ENCODE peak calls at places on chromosomes 16 and 17, in eight cellular contexts. One of them, this sample, is unnamed.
A peak's percentile ranks its signal among the peaks of the same experiment; 100 is the strongest.

GRCh38 chr16:74698220-74698619 is 2.4 kb downstream of the MLKL start:
- DNase-seq in dorsolateral prefrontal cortex: no peak
- DNase-seq in RWPE1: peak; percentile 24
- DNase-seq in activated CD4-positive, CD25-positive, alpha-beta regulatory T cell: no peak
- DNase-seq in naive thymus-derived CD4-positive, alpha-beta T cell: no peak
- DNase-seq in GM19239: no peak
- DNase-seq in H9: no peak
- DNase-seq in A549: no peak
- DNase-seq in this sample: peak; percentile 29

GRCh38 chr16:75105306-75106061 is 11.1 kb downstream of the LDHD start:
- DNase-seq in dorsolateral prefrontal cortex: no peak
- DNase-seq in RWPE1: no peak
- DNase-seq in activated CD4-positive, CD25-positive, alpha-beta regulatory T cell: no peak
- DNase-seq in naive thymus-derived CD4-positive, alpha-beta T cell: no peak
- DNase-seq in GM19239: no peak
- DNase-seq in H9: peak; percentile 24
- DNase-seq in A549: no peak
- DNase-seq in this sample: no peak

GRCh38 chr17:2263183-2263954 is 40.2 kb downstream of the SMG6 start:
- DNase-seq in dorsolateral prefrontal cortex: no peak
- DNase-seq in RWPE1: no peak
- DNase-seq in activated CD4-positive, CD25-positive, alpha-beta regulatory T cell: no peak
- DNase-seq in naive thymus-derived CD4-positive, alpha-beta T cell: peak; percentile 65
- DNase-seq in GM19239: no peak
- DNase-seq in H9: no peak
- DNase-seq in A549: no peak
- DNase-seq in this sample: no peak

GRCh38 chr16:23182675-23183485 is at the start of gene SCNN1G:
- DNase-seq in dorsolateral prefrontal cortex: no peak
- DNase-seq in RWPE1: peak; percentile 10
- DNase-seq in activated CD4-positive, CD25-positive, alpha-beta regulatory T cell: no peak
- DNase-seq in naive thymus-derived CD4-positive, alpha-beta T cell: no peak
- DNase-seq in GM19239: peak; percentile 20
- DNase-seq in H9: peak; percentile 42
- DNase-seq in A549: no peak
- DNase-seq in this sample: no peak

GRCh38 chr16:49513040-49513439 is 139.4 kb downstream of the C16orf78 start:
- DNase-seq in dorsolateral prefrontal cortex: no peak
- DNase-seq in RWPE1: no peak
- DNase-seq in activated CD4-positive, CD25-positive, alpha-beta regulatory T cell: no peak
- DNase-seq in naive thymus-derived CD4-positive, alpha-beta T cell: no peak
- DNase-seq in GM19239: peak; percentile 23
- DNase-seq in H9: peak; percentile 64
- DNase-seq in A549: peak; percentile 23
- DNase-seq in this sample: no peak

GRCh38 chr16:80300876-80301275 is 239.9 kb upstream of the DYNLRB2 start:
- DNase-seq in dorsolateral prefrontal cortex: no peak
- DNase-seq in RWPE1: no peak
- DNase-seq in activated CD4-positive, CD25-positive, alpha-beta regulatory T cell: no peak
- DNase-seq in naive thymus-derived CD4-positive, alpha-beta T cell: no peak
- DNase-seq in GM19239: no peak
- DNase-seq in H9: no peak
- DNase-seq in A549: no peak
- DNase-seq in this sample: no peak

GRCh38 chr16:569445-570254 is at the start of gene PIGQ:
- DNase-seq in dorsolateral prefrontal cortex: no peak
- DNase-seq in RWPE1: peak; percentile 67
- DNase-seq in activated CD4-positive, CD25-positive, alpha-beta regulatory T cell: peak; percentile 48
- DNase-seq in naive thymus-derived CD4-positive, alpha-beta T cell: peak; percentile 62
- DNase-seq in GM19239: peak; percentile 96
- DNase-seq in H9: peak; percentile 83
- DNase-seq in A549: peak; percentile 64
- DNase-seq in this sample: no peak

GRCh38 chr16:82748026-82748425 is 121.3 kb downstream of the CDH13 start:
- DNase-seq in dorsolateral prefrontal cortex: no peak
- DNase-seq in RWPE1: no peak
- DNase-seq in activated CD4-positive, CD25-positive, alpha-beta regulatory T cell: no peak
- DNase-seq in naive thymus-derived CD4-positive, alpha-beta T cell: no peak
- DNase-seq in GM19239: no peak
- DNase-seq in H9: no peak
- DNase-seq in A549: no peak
- DNase-seq in this sample: no peak

GRCh38 chr17:80259642-80260535 is 763 bp upstream of the RNF213 start:
- DNase-seq in dorsolateral prefrontal cortex: no peak
- DNase-seq in RWPE1: peak; percentile 79
- DNase-seq in activated CD4-positive, CD25-positive, alpha-beta regulatory T cell: peak; percentile 46
- DNase-seq in naive thymus-derived CD4-positive, alpha-beta T cell: peak; percentile 75
- DNase-seq in GM19239: no peak
- DNase-seq in H9: peak; percentile 82
- DNase-seq in A549: peak; percentile 85
- DNase-seq in this sample: no peak

GRCh38 chr16:86040496-86040895 is 141.5 kb downstream of the IRF8 start:
- DNase-seq in dorsolateral prefrontal cortex: no peak
- DNase-seq in RWPE1: no peak
- DNase-seq in activated CD4-positive, CD25-positive, alpha-beta regulatory T cell: no peak
- DNase-seq in naive thymus-derived CD4-positive, alpha-beta T cell: no peak
- DNase-seq in GM19239: no peak
- DNase-seq in H9: no peak
- DNase-seq in A549: no peak
- DNase-seq in this sample: no peak

GRCh38 chr17:40021471-40021961 is 6.3 kb downstream of the CSF3 start:
- DNase-seq in dorsolateral prefrontal cortex: no peak
- DNase-seq in RWPE1: peak; percentile 97
- DNase-seq in activated CD4-positive, CD25-positive, alpha-beta regulatory T cell: no peak
- DNase-seq in naive thymus-derived CD4-positive, alpha-beta T cell: no peak
- DNase-seq in GM19239: no peak
- DNase-seq in H9: no peak
- DNase-seq in A549: peak; percentile 56
- DNase-seq in this sample: peak; percentile 94

GRCh38 chr17:38883592-38884526 is 14.0 kb downstream of the LASP1 start:
- DNase-seq in dorsolateral prefrontal cortex: no peak
- DNase-seq in RWPE1: no peak
- DNase-seq in activated CD4-positive, CD25-positive, alpha-beta regulatory T cell: no peak
- DNase-seq in naive thymus-derived CD4-positive, alpha-beta T cell: peak; percentile 33
- DNase-seq in GM19239: no peak
- DNase-seq in H9: peak; percentile 71
- DNase-seq in A549: no peak
- DNase-seq in this sample: no peak

GRCh38 chr17:74137416-74137815 is 66.1 kb upstream of the RPL38 start:
- DNase-seq in dorsolateral prefrontal cortex: no peak
- DNase-seq in RWPE1: no peak
- DNase-seq in activated CD4-positive, CD25-positive, alpha-beta regulatory T cell: no peak
- DNase-seq in naive thymus-derived CD4-positive, alpha-beta T cell: no peak
- DNase-seq in GM19239: no peak
- DNase-seq in H9: peak; percentile 8
- DNase-seq in A549: no peak
- DNase-seq in this sample: no peak

GRCh38 chr16:31467151-31467550 is 4.8 kb upstream of the TGFB1I1 start:
- DNase-seq in dorsolateral prefrontal cortex: peak; percentile 15
- DNase-seq in RWPE1: no peak
- DNase-seq in activated CD4-positive, CD25-positive, alpha-beta regulatory T cell: no peak
- DNase-seq in naive thymus-derived CD4-positive, alpha-beta T cell: no peak
- DNase-seq in GM19239: no peak
- DNase-seq in H9: no peak
- DNase-seq in A549: no peak
- DNase-seq in this sample: no peak

GRCh38 chr16:24990803-24991202 is 24.4 kb downstream of the ARHGAP17 start:
- DNase-seq in dorsolateral prefrontal cortex: no peak
- DNase-seq in RWPE1: no peak
- DNase-seq in activated CD4-positive, CD25-positive, alpha-beta regulatory T cell: no peak
- DNase-seq in naive thymus-derived CD4-positive, alpha-beta T cell: no peak
- DNase-seq in GM19239: no peak
- DNase-seq in H9: no peak
- DNase-seq in A549: no peak
- DNase-seq in this sample: no peak

GRCh38 chr17:80649672-80650338 is 105.2 kb downstream of the RPTOR start:
- DNase-seq in dorsolateral prefrontal cortex: no peak
- DNase-seq in RWPE1: peak; percentile 62
- DNase-seq in activated CD4-positive, CD25-positive, alpha-beta regulatory T cell: peak; percentile 40
- DNase-seq in naive thymus-derived CD4-positive, alpha-beta T cell: peak; percentile 68
- DNase-seq in GM19239: no peak
- DNase-seq in H9: peak; percentile 85
- DNase-seq in A549: peak; percentile 68
- DNase-seq in this sample: peak; percentile 81

GRCh38 chr17:12815642-12816141 is 26.4 kb downstream of the ARHGAP44 start:
- DNase-seq in dorsolateral prefrontal cortex: no peak
- DNase-seq in RWPE1: no peak
- DNase-seq in activated CD4-positive, CD25-positive, alpha-beta regulatory T cell: no peak
- DNase-seq in naive thymus-derived CD4-positive, alpha-beta T cell: no peak
- DNase-seq in GM19239: peak; percentile 47
- DNase-seq in H9: no peak
- DNase-seq in A549: no peak
- DNase-seq in this sample: no peak

GRCh38 chr17:17729620-17730249 is 48.5 kb downstream of the RAI1 start:
- DNase-seq in dorsolateral prefrontal cortex: no peak
- DNase-seq in RWPE1: no peak
- DNase-seq in activated CD4-positive, CD25-positive, alpha-beta regulatory T cell: no peak
- DNase-seq in naive thymus-derived CD4-positive, alpha-beta T cell: peak; percentile 60
- DNase-seq in GM19239: peak; percentile 73
- DNase-seq in H9: peak; percentile 81
- DNase-seq in A549: peak; percentile 48
- DNase-seq in this sample: no peak

GRCh38 chr16:75464130-75464918 is at the start of gene TMEM170A:
- DNase-seq in dorsolateral prefrontal cortex: peak; percentile 97
- DNase-seq in RWPE1: peak; percentile 97
- DNase-seq in activated CD4-positive, CD25-positive, alpha-beta regulatory T cell: peak; percentile 98
- DNase-seq in naive thymus-derived CD4-positive, alpha-beta T cell: peak; percentile 99
- DNase-seq in GM19239: peak; percentile 94
- DNase-seq in H9: peak; percentile 99
- DNase-seq in A549: peak; percentile 99
- DNase-seq in this sample: peak; percentile 94

GRCh38 chr16:85307552-85308364 is 195.5 kb upstream of the CIBAR2 start:
- DNase-seq in dorsolateral prefrontal cortex: no peak
- DNase-seq in RWPE1: no peak
- DNase-seq in activated CD4-positive, CD25-positive, alpha-beta regulatory T cell: no peak
- DNase-seq in naive thymus-derived CD4-positive, alpha-beta T cell: no peak
- DNase-seq in GM19239: no peak
- DNase-seq in H9: no peak
- DNase-seq in A549: no peak
- DNase-seq in this sample: no peak

GRCh38 chr17:47275245-47275984 is 21.8 kb downstream of the ITGB3 start:
- DNase-seq in dorsolateral prefrontal cortex: no peak
- DNase-seq in RWPE1: peak; percentile 58
- DNase-seq in activated CD4-positive, CD25-positive, alpha-beta regulatory T cell: no peak
- DNase-seq in naive thymus-derived CD4-positive, alpha-beta T cell: no peak
- DNase-seq in GM19239: no peak
- DNase-seq in H9: peak; percentile 82
- DNase-seq in A549: no peak
- DNase-seq in this sample: peak; percentile 55

GRCh38 chr16:89564476-89565255 is 4.2 kb downstream of the RPL13 start:
- DNase-seq in dorsolateral prefrontal cortex: no peak
- DNase-seq in RWPE1: no peak
- DNase-seq in activated CD4-positive, CD25-positive, alpha-beta regulatory T cell: no peak
- DNase-seq in naive thymus-derived CD4-positive, alpha-beta T cell: no peak
- DNase-seq in GM19239: no peak
- DNase-seq in H9: peak; percentile 83
- DNase-seq in A549: no peak
- DNase-seq in this sample: peak; percentile 3

GRCh38 chr16:57615813-57616212 is 12.6 kb upstream of the ADGRG1 start:
- DNase-seq in dorsolateral prefrontal cortex: no peak
- DNase-seq in RWPE1: no peak
- DNase-seq in activated CD4-positive, CD25-positive, alpha-beta regulatory T cell: no peak
- DNase-seq in naive thymus-derived CD4-positive, alpha-beta T cell: no peak
- DNase-seq in GM19239: no peak
- DNase-seq in H9: peak; percentile 3
- DNase-seq in A549: no peak
- DNase-seq in this sample: no peak

GRCh38 chr17:977163-977562 is 2.4 kb downstream of the NXN start:
- DNase-seq in dorsolateral prefrontal cortex: no peak
- DNase-seq in RWPE1: no peak
- DNase-seq in activated CD4-positive, CD25-positive, alpha-beta regulatory T cell: no peak
- DNase-seq in naive thymus-derived CD4-positive, alpha-beta T cell: no peak
- DNase-seq in GM19239: no peak
- DNase-seq in H9: no peak
- DNase-seq in A549: no peak
- DNase-seq in this sample: peak; percentile 59

GRCh38 chr16:2707368-2708289 is 12.4 kb downstream of the PRSS27 start:
- DNase-seq in dorsolateral prefrontal cortex: no peak
- DNase-seq in RWPE1: no peak
- DNase-seq in activated CD4-positive, CD25-positive, alpha-beta regulatory T cell: no peak
- DNase-seq in naive thymus-derived CD4-positive, alpha-beta T cell: no peak
- DNase-seq in GM19239: no peak
- DNase-seq in H9: no peak
- DNase-seq in A549: no peak
- DNase-seq in this sample: no peak

GRCh38 chr17:81494984-81495383 is 17.6 kb downstream of the ACTG1 start:
- DNase-seq in dorsolateral prefrontal cortex: no peak
- DNase-seq in RWPE1: no peak
- DNase-seq in activated CD4-positive, CD25-positive, alpha-beta regulatory T cell: no peak
- DNase-seq in naive thymus-derived CD4-positive, alpha-beta T cell: no peak
- DNase-seq in GM19239: no peak
- DNase-seq in H9: no peak
- DNase-seq in A549: peak; percentile 61
- DNase-seq in this sample: no peak

GRCh38 chr17:78142113-78142861 is 3.9 kb upstream of the C17orf99 start:
- DNase-seq in dorsolateral prefrontal cortex: no peak
- DNase-seq in RWPE1: peak; percentile 88
- DNase-seq in activated CD4-positive, CD25-positive, alpha-beta regulatory T cell: no peak
- DNase-seq in naive thymus-derived CD4-positive, alpha-beta T cell: no peak
- DNase-seq in GM19239: no peak
- DNase-seq in H9: no peak
- DNase-seq in A549: peak; percentile 87
- DNase-seq in this sample: peak; percentile 97

GRCh38 chr17:34503804-34504203 is 75.6 kb upstream of the TMEM132E start:
- DNase-seq in dorsolateral prefrontal cortex: peak; percentile 51
- DNase-seq in RWPE1: no peak
- DNase-seq in activated CD4-positive, CD25-positive, alpha-beta regulatory T cell: no peak
- DNase-seq in naive thymus-derived CD4-positive, alpha-beta T cell: no peak
- DNase-seq in GM19239: no peak
- DNase-seq in H9: no peak
- DNase-seq in A549: no peak
- DNase-seq in this sample: no peak

GRCh38 chr16:76964464-76965154 is 226.4 kb upstream of the MON1B start:
- DNase-seq in dorsolateral prefrontal cortex: no peak
- DNase-seq in RWPE1: no peak
- DNase-seq in activated CD4-positive, CD25-positive, alpha-beta regulatory T cell: no peak
- DNase-seq in naive thymus-derived CD4-positive, alpha-beta T cell: no peak
- DNase-seq in GM19239: no peak
- DNase-seq in H9: no peak
- DNase-seq in A549: no peak
- DNase-seq in this sample: no peak

GRCh38 chr16:11374255-11374654 is 29.0 kb downstream of the RMI2 start:
- DNase-seq in dorsolateral prefrontal cortex: no peak
- DNase-seq in RWPE1: no peak
- DNase-seq in activated CD4-positive, CD25-positive, alpha-beta regulatory T cell: no peak
- DNase-seq in naive thymus-derived CD4-positive, alpha-beta T cell: no peak
- DNase-seq in GM19239: no peak
- DNase-seq in H9: no peak
- DNase-seq in A549: no peak
- DNase-seq in this sample: no peak

GRCh38 chr16:50303605-50304466 is 37.5 kb downstream of the ADCY7 start:
- DNase-seq in dorsolateral prefrontal cortex: no peak
- DNase-seq in RWPE1: no peak
- DNase-seq in activated CD4-positive, CD25-positive, alpha-beta regulatory T cell: no peak
- DNase-seq in naive thymus-derived CD4-positive, alpha-beta T cell: no peak
- DNase-seq in GM19239: no peak
- DNase-seq in H9: peak; percentile 24
- DNase-seq in A549: no peak
- DNase-seq in this sample: no peak

GRCh38 chr17:82729479-82730260 is 5.7 kb upstream of the FN3K start:
- DNase-seq in dorsolateral prefrontal cortex: no peak
- DNase-seq in RWPE1: no peak
- DNase-seq in activated CD4-positive, CD25-positive, alpha-beta regulatory T cell: no peak
- DNase-seq in naive thymus-derived CD4-positive, alpha-beta T cell: no peak
- DNase-seq in GM19239: no peak
- DNase-seq in H9: no peak
- DNase-seq in A549: no peak
- DNase-seq in this sample: no peak

GRCh38 chr17:70181376-70181775 is 12.0 kb downstream of the KCNJ2 start:
- DNase-seq in dorsolateral prefrontal cortex: no peak
- DNase-seq in RWPE1: no peak
- DNase-seq in activated CD4-positive, CD25-positive, alpha-beta regulatory T cell: no peak
- DNase-seq in naive thymus-derived CD4-positive, alpha-beta T cell: no peak
- DNase-seq in GM19239: no peak
- DNase-seq in H9: no peak
- DNase-seq in A549: no peak
- DNase-seq in this sample: peak; percentile 62

GRCh38 chr16:1407749-1408148 is 6.8 kb downstream of the UNKL start:
- DNase-seq in dorsolateral prefrontal cortex: no peak
- DNase-seq in RWPE1: no peak
- DNase-seq in activated CD4-positive, CD25-positive, alpha-beta regulatory T cell: no peak
- DNase-seq in naive thymus-derived CD4-positive, alpha-beta T cell: no peak
- DNase-seq in GM19239: no peak
- DNase-seq in H9: no peak
- DNase-seq in A549: no peak
- DNase-seq in this sample: no peak